ENCODE peak calls at places on chromosomes 4 and X, in six cellular contexts. A, B, P, Q, C and Z are unnamed samples.

GRCh38 chr4:102625232-102625930 is 124.2 kb downstream of the NFKB1 start:
- DNase-seq in A (peak), B (peak), P (no peak), Q (peak), C (peak), Z (peak)

GRCh38 chrX:34638116-34638515 is 19.0 kb downstream of the TMEM47 start:
- DNase-seq in A (peak), B (peak), P (no peak), Q (peak), C (peak), Z (peak)

GRCh38 chr4:56511098-56511497 is 5.5 kb downstream of the ARL9 start:
- DNase-seq in A (no peak), B (no peak), P (no peak), Q (no peak), C (no peak), Z (no peak)

GRCh38 chrX:8319359-8319758 is 145.3 kb upstream of the VCX3B start:
- DNase-seq in A (no peak), B (no peak), P (no peak), Q (no peak), C (no peak), Z (no peak)

GRCh38 chrX:10197597-10198210 is 40.9 kb downstream of the CLCN4 start:
- DNase-seq in A (no peak), B (peak), P (no peak), Q (no peak), C (no peak), Z (no peak)

GRCh38 chr4:33111106-33111505 is 2390.9 kb downstream of the PCDH7 start:
- DNase-seq in A (peak), B (no peak), P (no peak), Q (no peak), C (no peak), Z (no peak)

GRCh38 chrX:139811942-139812629 is 104.1 kb upstream of the MCF2 start:
- DNase-seq in A (no peak), B (no peak), P (no peak), Q (no peak), C (no peak), Z (no peak)

GRCh38 chrX:106171293-106171692 is 3.2 kb downstream of the PWWP3B start:
- DNase-seq in A (no peak), B (no peak), P (no peak), Q (no peak), C (no peak), Z (no peak)

GRCh38 chr4:6362896-6363295 is 93.2 kb downstream of the WFS1 start:
- DNase-seq in A (peak), B (peak), P (no peak), Q (no peak), C (peak), Z (peak)

GRCh38 chr4:70575964-70576363 is 16.1 kb upstream of the AMBN start:
- DNase-seq in A (no peak), B (no peak), P (no peak), Q (no peak), C (no peak), Z (no peak)

GRCh38 chr4:70581980-70582379 is 10.1 kb upstream of the AMBN start:
- DNase-seq in A (no peak), B (no peak), P (no peak), Q (no peak), C (no peak), Z (no peak)

GRCh38 chr4:70571772-70572171 is 20.3 kb upstream of the AMBN start:
- DNase-seq in A (no peak), B (no peak), P (no peak), Q (no peak), C (no peak), Z (no peak)

DNA sequence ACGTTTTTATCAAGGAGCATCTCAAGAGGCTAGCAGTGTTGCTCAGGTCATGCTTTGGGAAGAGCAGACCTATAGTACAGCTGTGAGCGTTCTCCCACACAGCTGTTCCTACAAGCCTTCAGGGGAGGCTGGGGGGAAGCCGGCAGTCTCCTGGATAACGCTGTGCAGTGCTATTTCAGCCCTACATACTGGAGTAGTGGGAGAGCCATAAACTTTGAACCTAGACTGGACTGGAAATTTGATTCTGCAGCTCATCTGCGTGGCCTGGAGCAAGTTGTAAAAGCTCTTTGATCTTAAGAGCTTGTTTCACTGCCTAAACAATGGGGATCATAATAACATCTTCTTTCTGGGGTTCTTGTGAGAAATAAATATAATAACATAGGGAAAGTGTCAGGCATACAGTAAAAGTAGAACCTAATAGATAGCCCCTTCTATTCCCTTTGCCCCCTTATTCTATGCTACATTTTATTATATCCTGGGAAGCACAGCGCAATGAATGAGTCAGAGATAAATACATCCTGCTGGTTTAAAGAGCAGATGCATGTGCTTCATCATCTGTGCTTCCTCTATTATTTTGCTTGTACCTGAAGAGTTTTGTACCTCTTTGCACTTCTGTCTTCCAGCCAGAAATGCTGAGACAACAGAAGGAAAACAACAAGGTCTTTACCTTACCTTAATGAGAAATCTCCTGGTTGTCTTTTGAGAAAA is 14.7 kb upstream of the AMBN start:
- DNase-seq in A (no peak), B (no peak), P (no peak), Q (no peak), C (no peak), Z (peak)
- TF ChIP-seq EZH2phosphoT487 in A (no peak), B (no peak), P (no peak), Q (no peak), C (no peak), Z (no peak)

GRCh38 chr4:30632751-30633150 is 87.4 kb upstream of the PCDH7 start:
- DNase-seq in A (no peak), B (no peak), P (no peak), Q (no peak), C (no peak), Z (no peak)

DNA sequence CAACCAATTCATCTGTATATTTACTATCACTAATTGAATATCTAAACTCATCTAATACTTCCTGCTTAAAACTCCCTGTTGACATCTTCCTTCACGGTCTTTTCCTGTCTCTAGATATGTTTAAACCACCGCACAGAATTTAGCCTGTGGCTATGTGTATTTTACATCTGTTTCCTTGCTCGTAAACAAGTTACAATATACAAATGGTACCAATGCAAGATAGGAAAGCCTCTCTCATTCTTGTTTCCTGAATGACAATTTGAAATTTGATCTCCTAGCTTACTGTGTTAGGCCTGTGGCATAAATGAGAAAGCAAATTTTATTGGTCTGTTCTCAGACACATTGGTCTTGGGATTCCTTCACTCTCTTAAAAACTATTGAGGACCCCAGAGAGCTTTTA is 89.7 kb upstream of the PCDH7 start:
- DNase-seq in A (no peak), B (no peak), P (no peak), Q (no peak), C (no peak), Z (peak)
- H3K9ac ChIP-seq in A (no peak), B (no peak), P (no peak), Q (no peak), C (no peak), Z (no peak)

DNA sequence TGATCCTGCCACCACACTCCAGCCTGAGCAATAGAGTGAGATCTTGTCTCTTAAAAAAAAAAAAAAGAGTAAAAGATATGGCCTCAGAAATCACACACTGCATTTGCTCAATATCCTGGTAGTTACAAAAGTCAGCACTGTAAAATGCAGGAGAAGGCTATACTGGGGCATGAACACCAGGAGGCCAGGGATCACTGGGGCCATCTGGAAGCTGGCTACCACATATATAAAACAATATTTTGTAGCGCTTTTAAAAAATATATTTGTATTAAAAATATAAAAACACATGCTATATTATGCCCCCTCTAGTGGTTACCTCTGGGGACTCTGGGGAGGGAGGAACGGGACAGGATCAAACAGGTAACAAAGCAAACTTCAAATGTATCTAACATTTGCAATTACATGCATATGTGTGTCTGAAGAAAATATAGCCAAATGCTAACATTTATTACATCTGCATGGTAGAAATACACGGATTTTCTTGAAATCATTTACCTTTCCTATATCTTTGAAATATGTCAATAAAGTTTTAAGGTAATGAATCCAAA is 4.0 kb downstream of the C4orf46 start:
- DNase-seq in A (peak), B (no peak), P (no peak), Q (peak), C (no peak), Z (peak)
- TF ChIP-seq EZH2phosphoT487 in A (no peak), B (no peak), P (no peak), Q (no peak), C (no peak), Z (no peak)

GRCh38 chrX:19886375-19886774 is 1.0 kb downstream of the SH3KBP1 start:
- DNase-seq in A (no peak), B (peak), P (no peak), Q (no peak), C (no peak), Z (peak)
- H3K9ac ChIP-seq in A (peak), B (no peak), P (peak), Q (peak), C (peak), Z (peak)